ENCODE peak calls at places on chromosome 16, in six cellular contexts. One of them, this sample, is unnamed.

GRCh38 chr16:11363927-11364258 is 18.6 kb downstream of the RMI2 start:
- DNase-seq in stimulated activated naive CD4-positive, alpha-beta T cell treated with Interleukin-2 at 50 U/mL for 16 hours: no peak
- DNase-seq in kidney tubule cell: no peak
- DNase-seq in nephron progenitor cell: no peak
- DNase-seq in activated naive CD4-positive, alpha-beta T cell treated with Interleukin-2 at 50 U/mL for 16 hours: no peak
- DNase-seq in right cardiac atrium: no peak
- DNase-seq in this sample: no peak

GRCh38 chr16:57663917-57664661 is 4.0 kb upstream of the ADGRG3 start:
- DNase-seq in activated naive CD4-positive, alpha-beta T cell treated with Interleukin-2 at 50 U/mL for 16 hours: no peak
- DNase-seq in kidney tubule cell: no peak
- DNase-seq in nephron progenitor cell: no peak
- DNase-seq in stimulated activated naive CD4-positive, alpha-beta T cell treated with Interleukin-2 at 50 U/mL for 16 hours: no peak
- DNase-seq in right cardiac atrium: no peak
- DNase-seq in this sample: no peak

GRCh38 chr16:27685802-27686201 is 135.9 kb downstream of the KATNIP start:
- DNase-seq in right cardiac atrium: no peak
- DNase-seq in stimulated activated naive CD4-positive, alpha-beta T cell treated with Interleukin-2 at 50 U/mL for 16 hours: no peak
- DNase-seq in kidney tubule cell: peak
- DNase-seq in nephron progenitor cell: no peak
- DNase-seq in activated naive CD4-positive, alpha-beta T cell treated with Interleukin-2 at 50 U/mL for 16 hours: no peak
- DNase-seq in this sample: no peak

GRCh38 chr16:2470234-2470601 is 879 bp upstream of the NTN3 start:
- DNase-seq in activated naive CD4-positive, alpha-beta T cell treated with Interleukin-2 at 50 U/mL for 16 hours: no peak
- DNase-seq in stimulated activated naive CD4-positive, alpha-beta T cell treated with Interleukin-2 at 50 U/mL for 16 hours: no peak
- DNase-seq in right cardiac atrium: no peak
- DNase-seq in nephron progenitor cell: no peak
- DNase-seq in kidney tubule cell: no peak
- DNase-seq in this sample: no peak

GRCh38 chr16:50671644-50672260 is 9.4 kb downstream of the SNX20 start:
- DNase-seq in stimulated activated naive CD4-positive, alpha-beta T cell treated with Interleukin-2 at 50 U/mL for 16 hours: peak
- DNase-seq in kidney tubule cell: peak
- DNase-seq in nephron progenitor cell: peak
- DNase-seq in activated naive CD4-positive, alpha-beta T cell treated with Interleukin-2 at 50 U/mL for 16 hours: peak
- DNase-seq in right cardiac atrium: no peak
- DNase-seq in this sample: peak

GRCh38 chr16:85557976-85558589 is 55.0 kb upstream of the GSE1 start:
- DNase-seq in activated naive CD4-positive, alpha-beta T cell treated with Interleukin-2 at 50 U/mL for 16 hours: no peak
- DNase-seq in kidney tubule cell: peak
- DNase-seq in right cardiac atrium: no peak
- DNase-seq in stimulated activated naive CD4-positive, alpha-beta T cell treated with Interleukin-2 at 50 U/mL for 16 hours: no peak
- DNase-seq in nephron progenitor cell: no peak
- DNase-seq in this sample: no peak

GRCh38 chr16:71894229-71894920 is 956 bp upstream of the IST1 start:
- DNase-seq in kidney tubule cell: peak
- DNase-seq in right cardiac atrium: no peak
- DNase-seq in activated naive CD4-positive, alpha-beta T cell treated with Interleukin-2 at 50 U/mL for 16 hours: peak
- DNase-seq in nephron progenitor cell: peak
- DNase-seq in stimulated activated naive CD4-positive, alpha-beta T cell treated with Interleukin-2 at 50 U/mL for 16 hours: peak
- DNase-seq in this sample: peak

GRCh38 chr16:66026211-66026610 is 340.3 kb upstream of the CDH5 start:
- DNase-seq in stimulated activated naive CD4-positive, alpha-beta T cell treated with Interleukin-2 at 50 U/mL for 16 hours: no peak
- DNase-seq in kidney tubule cell: peak
- DNase-seq in activated naive CD4-positive, alpha-beta T cell treated with Interleukin-2 at 50 U/mL for 16 hours: no peak
- DNase-seq in right cardiac atrium: no peak
- DNase-seq in nephron progenitor cell: peak
- DNase-seq in this sample: no peak

GRCh38 chr16:69113216-69113615 is 7.8 kb downstream of the HAS3 start:
- DNase-seq in right cardiac atrium: no peak
- DNase-seq in activated naive CD4-positive, alpha-beta T cell treated with Interleukin-2 at 50 U/mL for 16 hours: no peak
- DNase-seq in nephron progenitor cell: no peak
- DNase-seq in kidney tubule cell: no peak
- DNase-seq in stimulated activated naive CD4-positive, alpha-beta T cell treated with Interleukin-2 at 50 U/mL for 16 hours: no peak
- DNase-seq in this sample: no peak

GRCh38 chr16:5584100-5584499 is 486.5 kb upstream of the EEF2KMT start:
- DNase-seq in right cardiac atrium: no peak
- DNase-seq in activated naive CD4-positive, alpha-beta T cell treated with Interleukin-2 at 50 U/mL for 16 hours: no peak
- DNase-seq in kidney tubule cell: no peak
- DNase-seq in stimulated activated naive CD4-positive, alpha-beta T cell treated with Interleukin-2 at 50 U/mL for 16 hours: no peak
- DNase-seq in nephron progenitor cell: no peak
- DNase-seq in this sample: no peak

GRCh38 chr16:67229906-67230808 is 3.2 kb downstream of the TMEM208 start:
- DNase-seq in kidney tubule cell: no peak
- DNase-seq in activated naive CD4-positive, alpha-beta T cell treated with Interleukin-2 at 50 U/mL for 16 hours: no peak
- DNase-seq in stimulated activated naive CD4-positive, alpha-beta T cell treated with Interleukin-2 at 50 U/mL for 16 hours: no peak
- DNase-seq in nephron progenitor cell: no peak
- DNase-seq in right cardiac atrium: peak
- DNase-seq in this sample: no peak

This sample was measured in stimulated activated naive CD8-positive, alpha-beta T cell treated with anti-CD3 and anti-CD28 coated beads, Interleukin-15, Interleukin-2, amounts not matched to agents 100 U/mL and 50 U/mL, for 24 hours.